ENCODE peak calls at places on chromosomes 5 and 9, in seven cellular contexts. V is GM12892, F is HL-60, L is sigmoid colon, X is K562, N is SK-N-SH, P is transverse colon. D is an unnamed sample.

GRCh38 chr5:157994906-157995519 is 136.1 kb upstream of the CLINT1 start:
- DNase-seq in L (peak; percentile 88), X (peak; percentile 58), N (peak; percentile 78), F (no peak), V (peak; percentile 31), P (peak; percentile 77), D (no peak)

GRCh38 chr5:126961702-126962101 is 68.7 kb downstream of the MARCHF3 start:
- DNase-seq in L (no peak), X (no peak), V (no peak), P (no peak), F (no peak), N (no peak), D (no peak)

GRCh38 chr9:133948138-133948537 is 44.0 kb downstream of the VAV2 start:
- DNase-seq in P (no peak), L (peak; percentile 56), X (no peak), F (no peak), N (no peak), V (no peak), D (no peak)

GRCh38 chr5:143014017-143014651 is 244.0 kb downstream of the ARHGAP26 start:
- DNase-seq in V (no peak), N (peak; percentile 27), P (peak; percentile 19), X (peak; percentile 63), F (no peak), L (no peak), D (peak; percentile 52)

GRCh38 chr5:125331987-125332628 is 585.7 kb upstream of the ZNF608 start:
- DNase-seq in X (no peak), P (no peak), L (no peak), N (no peak), F (no peak), V (no peak), D (no peak)

GRCh38 chr5:149779071-149779470 is 49.0 kb downstream of the PPARGC1B start:
- DNase-seq in F (no peak), X (no peak), N (no peak), V (no peak), P (no peak), L (no peak), D (no peak)

GRCh38 chr5:65072836-65073620 is 304.3 kb downstream of the CWC27 start:
- DNase-seq in V (no peak), X (no peak), P (no peak), F (no peak), N (no peak), L (no peak), D (no peak)

GRCh38 chr9:29556317-29556716 is 1983.0 kb upstream of the C9orf72 start:
- DNase-seq in P (no peak), X (no peak), V (no peak), N (no peak), L (no peak), F (no peak), D (no peak)

GRCh38 chr5:14775857-14776256 is 95.7 kb downstream of the ANKH start:
- DNase-seq in P (peak; percentile 63), V (no peak), L (no peak), N (no peak), X (no peak), F (no peak), D (peak; percentile 47)

GRCh38 chr5:73093943-73094342 is 26.4 kb upstream of the TMEM171 start:
- DNase-seq in L (no peak), F (no peak), P (no peak), N (no peak), V (no peak), X (no peak), D (no peak)

GRCh38 chr5:117624226-117624625 is 1049.6 kb upstream of the SEMA6A start:
- DNase-seq in P (no peak), V (no peak), L (no peak), N (no peak), F (no peak), X (no peak), D (no peak)

GRCh38 chr5:9118852-9119251 is 427.0 kb downstream of the SEMA5A start:
- DNase-seq in F (no peak), P (no peak), L (no peak), X (no peak), V (no peak), N (no peak), D (peak; percentile 66)

GRCh38 chr9:81410201-81410600 is 279.1 kb downstream of the TLE1 start:
- DNase-seq in V (no peak), X (no peak), F (no peak), L (no peak), P (no peak), N (no peak), D (no peak)

GRCh38 chr5:103522586-103522985 is 40.0 kb downstream of the NUDT12 start:
- DNase-seq in F (no peak), P (no peak), V (no peak), X (no peak), N (no peak), L (no peak), D (peak; percentile 47)

GRCh38 chr5:969421-969839 is 39.2 kb upstream of the NKD2 start:
- DNase-seq in F (no peak), V (no peak), L (peak; percentile 74), X (no peak), N (no peak), P (no peak), D (no peak)

GRCh38 chr5:122102825-122103224 is 24.8 kb upstream of the LOX start:
- DNase-seq in X (no peak), N (no peak), F (no peak), P (no peak), L (no peak), V (no peak), D (no peak)

GRCh38 chr5:83077662-83078261 is 415 bp downstream of the XRCC4 start:
- DNase-seq in X (peak; percentile 32), L (no peak), P (peak; percentile 14), N (no peak), V (no peak), F (peak; percentile 25), D (no peak)

GRCh38 chr9:89622933-89623861 is 18.4 kb downstream of the GADD45G start:
- DNase-seq in F (no peak), N (no peak), X (no peak), L (peak; percentile 92), P (peak; percentile 18), V (no peak), D (no peak)

GRCh38 chr9:19799784-19800183 is 10.9 kb upstream of the SLC24A2 start:
- DNase-seq in N (no peak), P (no peak), V (no peak), X (no peak), L (no peak), F (no peak), D (no peak)

GRCh38 chr9:124739360-124739759 is 31.8 kb downstream of the NR6A1 start:
- DNase-seq in F (no peak), P (no peak), L (no peak), V (no peak), N (no peak), X (no peak), D (no peak)

GRCh38 chr5:148984333-148984732 is 78.5 kb downstream of the SH3TC2 start:
- DNase-seq in P (no peak), F (no peak), N (no peak), X (no peak), L (no peak), V (no peak), D (no peak)

GRCh38 chr5:106873558-106873957 is 797.2 kb downstream of the EFNA5 start:
- DNase-seq in V (no peak), L (no peak), F (no peak), N (no peak), P (peak; percentile 82), X (no peak), D (no peak)

GRCh38 chr9:97468658-97469448 is 32.6 kb upstream of the TMOD1 start:
- DNase-seq in L (peak; percentile 92), V (peak; percentile 39), F (no peak), P (peak; percentile 75), N (peak; percentile 75), X (peak; percentile 88), D (peak; percentile 73)

GRCh38 chr5:103587185-103587748 is 24.7 kb upstream of the NUDT12 start:
- DNase-seq in N (peak; percentile 36), X (no peak), F (no peak), V (no peak), P (no peak), L (no peak), D (no peak)

GRCh38 chr9:6549106-6549505 is 96.4 kb downstream of the GLDC start:
- DNase-seq in F (no peak), X (no peak), P (no peak), V (no peak), N (peak; percentile 45), L (no peak), D (no peak)

GRCh38 chr9:6545017-6545691 is 100.4 kb downstream of the GLDC start:
- DNase-seq in F (no peak), N (no peak), V (no peak), X (no peak), P (no peak), L (no peak), D (no peak)

GRCh38 chr9:6552033-6552737 is 93.3 kb downstream of the GLDC start:
- DNase-seq in P (no peak), F (no peak), N (peak; percentile 27), V (no peak), L (no peak), X (no peak), D (no peak)

GRCh38 chr9:6552738-6553121 is 92.8 kb downstream of the GLDC start:
- DNase-seq in P (no peak), F (no peak), X (no peak), V (no peak), L (no peak), N (no peak), D (no peak)

GRCh38 chr9:6551126-6551525 is 94.4 kb downstream of the GLDC start:
- DNase-seq in N (no peak), V (no peak), X (no peak), L (no peak), F (no peak), P (no peak), D (no peak)
- TF ChIP-seq POLR2AphosphoS5 in N (no peak), V (no peak), X (no peak), L (no peak), F (no peak), P (no peak), D (no peak)

GRCh38 chr5:53479045-53479655 is 1.3 kb upstream of the FST start:
- DNase-seq in L (no peak), P (no peak), X (peak; percentile 15), N (peak; percentile 38), F (no peak), V (no peak), D (no peak)
- TF ChIP-seq POLR2AphosphoS5 in L (no peak), P (no peak), X (no peak), N (peak; percentile 23), F (no peak), V (no peak), D (no peak)

GRCh38 chr9:109317979-109318671 is 2.7 kb downstream of the EPB41L4B start:
- DNase-seq in N (no peak), P (no peak), V (no peak), X (no peak), L (no peak), F (no peak), D (no peak)
- TF ChIP-seq POLR2AphosphoS5 in N (no peak), P (no peak), V (no peak), X (no peak), L (no peak), F (no peak), D (no peak)

DNA sequence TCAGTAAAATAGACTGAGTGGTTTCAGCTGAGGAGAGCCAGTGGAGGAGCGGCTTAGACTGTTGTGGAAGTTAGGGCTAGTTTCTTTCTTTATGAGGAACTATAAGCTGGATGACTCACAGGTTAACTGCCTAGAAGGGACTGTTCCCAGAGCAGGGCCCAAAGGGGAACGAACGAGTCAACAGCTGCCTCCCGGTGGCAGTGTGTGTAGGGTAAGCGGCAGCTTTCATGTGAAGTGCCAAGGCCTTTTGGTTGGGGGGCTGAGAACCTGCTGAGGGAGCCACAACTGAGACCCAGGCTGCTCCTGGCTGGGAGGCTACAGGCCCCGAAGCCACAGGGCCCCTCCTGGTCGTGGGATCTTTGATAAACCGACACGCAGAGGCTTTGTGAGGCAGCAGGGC is 7.0 kb downstream of the SQSTM1 start:
- DNase-seq in X (no peak), V (no peak), F (no peak), P (peak; percentile 79), L (peak; percentile 70), N (peak; percentile 12), D (peak; percentile 65)
- TF ChIP-seq POLR2AphosphoS5 in X (peak; percentile 36), V (no peak), F (peak; percentile 52), P (peak; percentile 61), L (no peak), N (no peak), D (no peak)